ENCODE peak calls at places on chromosomes 4 and X, in seven cellular contexts. One of them, this sample, is unnamed. For H3K36me3 and H3K27me3, the result is how much of the 10 kb centered on the place peaks cover.

GRCh38 chr4:37780444-37781133 is 45.9 kb upstream of the PGM2 start:
- DNase-seq in brain microvascular endothelial cell: peak
- DNase-seq in mammary epithelial cell: no peak
- DNase-seq in spleen: no peak
- DNase-seq in gastrocnemius medialis: no peak
- DNase-seq in tibial nerve: no peak
- DNase-seq in GM23248: peak
- DNase-seq in this sample: no peak

GRCh38 chr4:118076958-118077766 is 42.9 kb downstream of the NDST3 start:
- DNase-seq in gastrocnemius medialis: no peak
- DNase-seq in spleen: no peak
- DNase-seq in tibial nerve: no peak
- DNase-seq in mammary epithelial cell: peak
- DNase-seq in GM23248: peak
- DNase-seq in brain microvascular endothelial cell: peak
- DNase-seq in this sample: no peak

GRCh38 chrX:118495958-118496762 is 545 bp downstream of the DOCK11 start:
- DNase-seq in gastrocnemius medialis: peak
- DNase-seq in tibial nerve: no peak
- DNase-seq in mammary epithelial cell: peak
- DNase-seq in brain microvascular endothelial cell: no peak
- DNase-seq in GM23248: peak
- DNase-seq in spleen: peak
- DNase-seq in this sample: no peak

GRCh38 chrX:13487731-13488505 is 81.5 kb upstream of the EGFL6 start:
- DNase-seq in GM23248: peak
- DNase-seq in tibial nerve: no peak
- DNase-seq in brain microvascular endothelial cell: peak
- DNase-seq in spleen: no peak
- DNase-seq in gastrocnemius medialis: no peak
- DNase-seq in mammary epithelial cell: peak
- DNase-seq in this sample: peak

GRCh38 chrX:74242050-74242449 is 61.9 kb upstream of the ZCCHC13 start:
- DNase-seq in GM23248: peak
- DNase-seq in brain microvascular endothelial cell: no peak
- DNase-seq in gastrocnemius medialis: no peak
- DNase-seq in spleen: no peak
- DNase-seq in mammary epithelial cell: peak
- DNase-seq in tibial nerve: no peak
- DNase-seq in this sample: peak

GRCh38 chrX:47605024-47605423 is 14.6 kb downstream of the SYN1 start:
- DNase-seq in GM23248: no peak
- DNase-seq in gastrocnemius medialis: no peak
- DNase-seq in spleen: no peak
- DNase-seq in tibial nerve: no peak
- DNase-seq in brain microvascular endothelial cell: no peak
- DNase-seq in mammary epithelial cell: no peak
- DNase-seq in this sample: no peak

GRCh38 chr4:6497796-6498195 is 25.4 kb upstream of the PPP2R2C start:
- DNase-seq in tibial nerve: no peak
- DNase-seq in GM23248: no peak
- DNase-seq in mammary epithelial cell: no peak
- DNase-seq in gastrocnemius medialis: no peak
- DNase-seq in brain microvascular endothelial cell: no peak
- DNase-seq in spleen: no peak
- DNase-seq in this sample: no peak

GRCh38 chr4:144399927-144400326 is 246.0 kb upstream of the HHIP start:
- DNase-seq in tibial nerve: no peak
- DNase-seq in mammary epithelial cell: peak
- DNase-seq in brain microvascular endothelial cell: peak
- DNase-seq in spleen: no peak
- DNase-seq in GM23248: peak
- DNase-seq in gastrocnemius medialis: no peak
- DNase-seq in this sample: peak

GRCh38 chrX:74246524-74246923 is 57.5 kb upstream of the ZCCHC13 start:
- DNase-seq in tibial nerve: no peak
- DNase-seq in gastrocnemius medialis: no peak
- DNase-seq in mammary epithelial cell: peak
- DNase-seq in spleen: no peak
- DNase-seq in brain microvascular endothelial cell: no peak
- DNase-seq in GM23248: peak
- DNase-seq in this sample: no peak

GRCh38 chr4:105225500-105225899 is 78.8 kb downstream of the TET2 start:
- DNase-seq in tibial nerve: no peak
- DNase-seq in brain microvascular endothelial cell: peak
- DNase-seq in spleen: no peak
- DNase-seq in mammary epithelial cell: no peak
- DNase-seq in GM23248: no peak
- DNase-seq in gastrocnemius medialis: no peak
- DNase-seq in this sample: no peak

GRCh38 chrX:113009005-113009404 is 168.4 kb upstream of the AMOT start:
- DNase-seq in GM23248: no peak
- DNase-seq in spleen: no peak
- DNase-seq in gastrocnemius medialis: no peak
- DNase-seq in tibial nerve: no peak
- DNase-seq in brain microvascular endothelial cell: no peak
- DNase-seq in mammary epithelial cell: no peak
- DNase-seq in this sample: no peak

GRCh38 chr4:93334003-93334402 is 494.6 kb upstream of the ATOH1 start:
- DNase-seq in tibial nerve: no peak
- DNase-seq in mammary epithelial cell: no peak
- DNase-seq in spleen: no peak
- DNase-seq in gastrocnemius medialis: no peak
- DNase-seq in brain microvascular endothelial cell: no peak
- DNase-seq in GM23248: no peak
- DNase-seq in this sample: no peak

GRCh38 chrX:53188763-53189162 is 36.2 kb downstream of the KDM5C start:
- DNase-seq in spleen: no peak
- DNase-seq in mammary epithelial cell: peak
- DNase-seq in GM23248: peak
- DNase-seq in tibial nerve: no peak
- DNase-seq in brain microvascular endothelial cell: peak
- DNase-seq in gastrocnemius medialis: peak
- DNase-seq in this sample: no peak

GRCh38 chr4:95591278-95591677 is 42.5 kb upstream of the UNC5C start:
- DNase-seq in mammary epithelial cell: no peak
- DNase-seq in tibial nerve: no peak
- DNase-seq in brain microvascular endothelial cell: no peak
- DNase-seq in gastrocnemius medialis: no peak
- DNase-seq in spleen: no peak
- DNase-seq in GM23248: no peak
- DNase-seq in this sample: no peak

GRCh38 chr4:55866290-55866907 is 13.0 kb downstream of the EXOC1 start:
- DNase-seq in tibial nerve: no peak
- DNase-seq in mammary epithelial cell: peak
- DNase-seq in brain microvascular endothelial cell: peak
- DNase-seq in spleen: no peak
- DNase-seq in gastrocnemius medialis: no peak
- DNase-seq in GM23248: peak
- DNase-seq in this sample: peak

GRCh38 chr4:26272654-26273307 is 48.0 kb upstream of the RBPJ start:
- DNase-seq in GM23248: no peak
- DNase-seq in mammary epithelial cell: no peak
- DNase-seq in tibial nerve: no peak
- DNase-seq in brain microvascular endothelial cell: no peak
- DNase-seq in gastrocnemius medialis: no peak
- DNase-seq in spleen: no peak
- DNase-seq in this sample: no peak

GRCh38 chr4:30413915-30414314 is 306.3 kb upstream of the PCDH7 start:
- DNase-seq in GM23248: peak
- DNase-seq in gastrocnemius medialis: no peak
- DNase-seq in mammary epithelial cell: no peak
- DNase-seq in spleen: no peak
- DNase-seq in tibial nerve: no peak
- DNase-seq in brain microvascular endothelial cell: no peak
- DNase-seq in this sample: no peak

GRCh38 chrX:71178908-71179307 is 34.3 kb downstream of the NLGN3 start:
- DNase-seq in GM23248: peak
- DNase-seq in mammary epithelial cell: peak
- DNase-seq in brain microvascular endothelial cell: peak
- DNase-seq in tibial nerve: peak
- DNase-seq in spleen: no peak
- DNase-seq in gastrocnemius medialis: peak
- DNase-seq in this sample: peak

GRCh38 chrX:71175531-71175930 is 30.9 kb downstream of the NLGN3 start:
- DNase-seq in mammary epithelial cell: no peak
- DNase-seq in brain microvascular endothelial cell: no peak
- DNase-seq in spleen: no peak
- DNase-seq in gastrocnemius medialis: no peak
- DNase-seq in tibial nerve: no peak
- DNase-seq in GM23248: no peak
- DNase-seq in this sample: no peak

GRCh38 chrX:71174795-71175194 is 30.2 kb downstream of the NLGN3 start:
- DNase-seq in spleen: no peak
- DNase-seq in gastrocnemius medialis: no peak
- DNase-seq in GM23248: no peak
- DNase-seq in brain microvascular endothelial cell: no peak
- DNase-seq in tibial nerve: no peak
- DNase-seq in mammary epithelial cell: no peak
- DNase-seq in this sample: no peak

GRCh38 chrX:71173440-71173839 is 28.8 kb downstream of the NLGN3 start:
- DNase-seq in gastrocnemius medialis: no peak
- DNase-seq in brain microvascular endothelial cell: no peak
- DNase-seq in GM23248: no peak
- DNase-seq in tibial nerve: no peak
- DNase-seq in mammary epithelial cell: no peak
- DNase-seq in spleen: no peak
- DNase-seq in this sample: no peak

GRCh38 chrX:71177327-71177726 is 32.7 kb downstream of the NLGN3 start:
- DNase-seq in brain microvascular endothelial cell: no peak
- DNase-seq in GM23248: peak
- DNase-seq in gastrocnemius medialis: no peak
- DNase-seq in tibial nerve: no peak
- DNase-seq in mammary epithelial cell: no peak
- DNase-seq in spleen: no peak
- DNase-seq in this sample: no peak
- H3K36me3 ChIP-seq in brain microvascular endothelial cell: under half
- H3K36me3 ChIP-seq in GM23248: under half
- H3K36me3 ChIP-seq in gastrocnemius medialis: under half
- H3K36me3 ChIP-seq in tibial nerve: under half
- H3K36me3 ChIP-seq in mammary epithelial cell: under half
- H3K36me3 ChIP-seq in spleen: under half
- H3K36me3 ChIP-seq in this sample: under half

DNA sequence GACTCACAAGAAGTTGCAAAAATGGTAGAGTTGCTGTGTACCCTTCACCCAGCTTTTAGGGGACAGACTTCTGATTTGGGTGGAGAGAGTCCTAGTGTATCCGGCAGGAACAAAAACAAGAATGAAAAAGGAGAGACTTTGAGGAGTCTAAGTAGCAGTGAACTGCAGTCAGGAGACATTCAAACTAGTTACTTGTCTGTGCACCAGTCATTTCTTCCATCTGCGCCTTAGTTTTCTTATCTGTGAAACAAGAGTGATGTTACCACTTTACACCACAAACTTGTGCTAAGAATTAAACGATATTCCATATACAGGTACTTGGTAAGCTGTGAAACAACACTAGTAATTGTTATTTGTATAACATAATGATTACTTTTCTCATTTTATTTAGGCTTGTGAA is 47.3 kb downstream of the SH2D1A start:
- DNase-seq in mammary epithelial cell: no peak
- DNase-seq in gastrocnemius medialis: no peak
- DNase-seq in tibial nerve: no peak
- DNase-seq in spleen: no peak
- DNase-seq in GM23248: no peak
- DNase-seq in brain microvascular endothelial cell: no peak
- DNase-seq in this sample: no peak
- H3K27me3 ChIP-seq in mammary epithelial cell: under half
- H3K27me3 ChIP-seq in gastrocnemius medialis: under half
- H3K27me3 ChIP-seq in tibial nerve: under half
- H3K27me3 ChIP-seq in spleen: under half
- H3K27me3 ChIP-seq in GM23248: under half
- H3K27me3 ChIP-seq in brain microvascular endothelial cell: under half
- H3K27me3 ChIP-seq in this sample: under half

DNA sequence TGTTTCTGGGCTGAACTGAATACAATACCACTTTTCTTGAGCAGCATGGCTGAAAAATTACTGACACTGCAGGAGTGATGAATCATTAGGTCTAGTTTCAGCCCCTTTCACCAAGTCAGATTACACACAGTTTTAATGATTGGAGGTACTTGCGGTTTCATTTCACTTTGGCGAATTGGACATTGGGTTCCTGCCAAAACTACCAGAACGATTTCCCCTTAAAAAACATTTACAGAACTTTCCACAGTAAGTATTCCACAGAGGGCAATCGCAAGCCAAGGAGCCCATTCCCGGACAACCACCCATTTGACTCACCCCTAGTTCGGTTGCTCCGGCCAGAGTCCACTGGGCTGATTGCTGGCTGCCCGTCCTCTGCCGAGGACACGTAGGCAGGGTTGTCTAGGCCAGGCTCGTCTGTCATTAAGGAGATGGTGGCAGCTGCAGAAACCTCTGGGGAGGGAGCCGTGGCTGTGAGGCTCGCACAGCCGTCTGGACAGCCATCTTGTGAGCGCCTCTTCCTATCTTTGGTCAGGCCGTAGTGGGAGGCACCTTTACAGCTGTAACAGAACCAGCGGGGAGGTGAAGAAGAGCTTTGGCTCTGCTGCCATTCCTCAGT is 83.5 kb downstream of the LNX1 start:
- DNase-seq in spleen: no peak
- DNase-seq in mammary epithelial cell: no peak
- DNase-seq in brain microvascular endothelial cell: peak
- DNase-seq in tibial nerve: peak
- DNase-seq in gastrocnemius medialis: peak
- DNase-seq in GM23248: peak
- DNase-seq in this sample: no peak
- H3K4me3 ChIP-seq in spleen: no peak
- H3K4me3 ChIP-seq in mammary epithelial cell: no peak
- H3K4me3 ChIP-seq in brain microvascular endothelial cell: no peak
- H3K4me3 ChIP-seq in tibial nerve: no peak
- H3K4me3 ChIP-seq in gastrocnemius medialis: peak
- H3K4me3 ChIP-seq in GM23248: no peak
- H3K4me3 ChIP-seq in this sample: no peak

DNA sequence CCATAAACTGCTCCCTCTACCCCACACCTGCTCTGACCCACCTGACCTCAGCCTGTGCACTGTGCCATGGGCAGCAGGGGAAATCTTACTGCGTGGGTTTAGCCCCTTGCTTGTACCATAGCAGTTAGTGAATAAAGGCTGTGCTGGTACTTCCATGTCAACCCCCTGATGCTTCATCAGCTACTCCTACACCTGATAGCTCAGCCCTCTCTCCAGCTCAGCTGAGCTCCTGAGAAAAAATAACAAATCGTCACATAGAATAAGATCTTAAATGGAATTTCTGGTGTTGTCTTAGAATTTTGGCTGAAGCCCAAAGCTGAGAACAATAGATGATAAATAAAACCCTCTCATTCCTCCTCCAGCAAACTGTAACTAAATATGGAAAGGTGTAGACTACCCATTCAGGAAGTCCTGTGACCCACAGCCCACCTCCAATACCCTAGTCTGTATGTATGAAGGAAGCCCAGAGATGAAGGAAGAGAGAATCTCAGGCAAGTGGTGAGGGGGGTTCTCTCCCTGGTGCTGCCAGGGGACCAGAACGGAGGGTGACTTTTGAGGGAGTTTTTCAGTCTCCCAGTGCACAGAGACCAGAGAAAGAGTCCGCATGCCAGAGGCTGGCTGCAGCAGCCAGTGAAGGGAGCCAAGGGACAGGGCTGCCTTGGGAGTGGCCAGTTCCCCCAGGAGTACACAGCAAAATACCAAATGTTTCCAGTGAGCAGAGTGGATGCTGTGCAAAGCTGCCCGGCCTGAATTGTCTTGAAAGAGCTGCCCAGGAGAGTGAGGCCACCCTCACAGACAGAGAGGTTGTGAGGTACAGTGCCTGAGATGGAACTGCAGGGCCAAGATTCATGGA is 227.3 kb downstream of the QDPR start:
- DNase-seq in tibial nerve: no peak
- DNase-seq in brain microvascular endothelial cell: no peak
- DNase-seq in mammary epithelial cell: no peak
- DNase-seq in GM23248: peak
- DNase-seq in gastrocnemius medialis: no peak
- DNase-seq in spleen: no peak
- DNase-seq in this sample: no peak
- H3K36me3 ChIP-seq in tibial nerve: under half
- H3K36me3 ChIP-seq in brain microvascular endothelial cell: under half
- H3K36me3 ChIP-seq in mammary epithelial cell: under half
- H3K36me3 ChIP-seq in GM23248: under half
- H3K36me3 ChIP-seq in gastrocnemius medialis: under half
- H3K36me3 ChIP-seq in spleen: under half
- H3K36me3 ChIP-seq in this sample: under half

This sample was measured in kidney epithelial cell.